ENCODE peak calls at places on chromosome 14, in nine cellular contexts. E is heart right ventricle; K is A549; D is esophagus squamous epithelium; M is HepG2; C is CD4-positive, alpha-beta T cell; F is heart left ventricle; U is colonic mucosa; O is brain microvascular endothelial cell. Y is an unnamed sample.

GRCh38 chr14:92945959-92946846 is 23.3 kb downstream of the CHGA start:
- DNase-seq in E (peak), K (peak), D (peak), M (no peak), C (no peak), F (peak), U (peak), O (peak), Y (no peak)

GRCh38 chr14:33848706-33849454 is 102.0 kb downstream of the EGLN3 start:
- DNase-seq in E (peak), K (peak), D (no peak), M (peak), C (peak), F (peak), U (peak), O (peak), Y (peak)

GRCh38 chr14:35416108-35416750 is 11.7 kb upstream of the NFKBIA start:
- DNase-seq in E (no peak), K (no peak), D (no peak), M (no peak), C (no peak), F (no peak), U (no peak), O (no peak), Y (no peak)

GRCh38 chr14:105086833-105087307 is 21.6 kb upstream of the GPR132 start:
- DNase-seq in E (peak), K (peak), D (no peak), M (peak), C (peak), F (peak), U (peak), O (peak), Y (peak)

GRCh38 chr14:31084385-31084784 is 58.2 kb upstream of the STRN3 start:
- DNase-seq in E (no peak), K (no peak), D (no peak), M (peak), C (no peak), F (no peak), U (no peak), O (no peak), Y (no peak)

GRCh38 chr14:103056322-103057027 is 874 bp downstream of the CDC42BPB start:
- DNase-seq in E (peak), K (peak), D (no peak), M (no peak), C (no peak), F (peak), U (peak), O (peak), Y (peak)

GRCh38 chr14:104690266-104690711 is 871 bp downstream of the INF2 start:
- DNase-seq in E (no peak), K (no peak), D (no peak), M (no peak), C (no peak), F (no peak), U (peak), O (no peak), Y (no peak)

GRCh38 chr14:70821916-70822705 is 12.8 kb upstream of the MAP3K9 start:
- DNase-seq in E (peak), K (peak), D (no peak), M (no peak), C (peak), F (peak), U (peak), O (peak), Y (peak)

GRCh38 chr14:92470215-92470614 is 43.4 kb upstream of the RIN3 start:
- DNase-seq in E (no peak), K (no peak), D (no peak), M (no peak), C (no peak), F (no peak), U (no peak), O (no peak), Y (no peak)

GRCh38 chr14:105850853-105851581 is 324.6 kb downstream of the TMEM121 start:
- DNase-seq in E (peak), K (no peak), D (no peak), M (no peak), C (no peak), F (no peak), U (no peak), O (no peak), Y (no peak)

GRCh38 chr14:81281317-81281716 is 60.6 kb upstream of the GTF2A1 start:
- DNase-seq in E (no peak), K (no peak), D (no peak), M (no peak), C (no peak), F (no peak), U (no peak), O (no peak), Y (no peak)

GRCh38 chr14:96929969-96930368 is 132.8 kb downstream of the VRK1 start:
- DNase-seq in E (peak), K (no peak), D (no peak), M (no peak), C (no peak), F (peak), U (no peak), O (no peak), Y (no peak)

GRCh38 chr14:21852061-21852664 is 178.5 kb upstream of the OR4E1 start:
- DNase-seq in E (no peak), K (no peak), D (no peak), M (peak), C (peak), F (no peak), U (peak), O (peak), Y (peak)

GRCh38 chr14:43411841-43412240 is 1095.2 kb downstream of the FSCB start:
- DNase-seq in E (no peak), K (no peak), D (no peak), M (no peak), C (no peak), F (no peak), U (no peak), O (no peak), Y (no peak)

GRCh38 chr14:34582117-34582680 is 42.7 kb upstream of the EAPP start:
- DNase-seq in E (no peak), K (no peak), D (no peak), M (no peak), C (no peak), F (no peak), U (no peak), O (no peak), Y (no peak)

GRCh38 chr14:70008863-70009262 is 129.6 kb downstream of the SMOC1 start:
- DNase-seq in E (no peak), K (no peak), D (no peak), M (no peak), C (no peak), F (no peak), U (no peak), O (no peak), Y (no peak)

GRCh38 chr14:31880935-31881334 is 196.2 kb upstream of the ARHGAP5 start:
- DNase-seq in E (no peak), K (peak), D (no peak), M (peak), C (no peak), F (no peak), U (no peak), O (peak), Y (no peak)

GRCh38 chr14:34676516-34677211 is 37.7 kb downstream of the CFL2 start:
- DNase-seq in E (no peak), K (no peak), D (no peak), M (no peak), C (no peak), F (no peak), U (no peak), O (no peak), Y (no peak)

GRCh38 chr14:102764220-102764671 is 13.0 kb upstream of the TRAF3 start:
- DNase-seq in E (no peak), K (no peak), D (no peak), M (no peak), C (no peak), F (no peak), U (no peak), O (no peak), Y (no peak)

GRCh38 chr14:32702571-32702970 is 236.1 kb upstream of the NPAS3 start:
- DNase-seq in E (peak), K (no peak), D (no peak), M (no peak), C (no peak), F (peak), U (peak), O (peak), Y (peak)

GRCh38 chr14:59583755-59584154 is 7.1 kb upstream of the CCDC175 start:
- DNase-seq in E (no peak), K (no peak), D (no peak), M (no peak), C (no peak), F (no peak), U (no peak), O (peak), Y (peak)

GRCh38 chr14:24119691-24120090 is 4.9 kb upstream of the NRL start:
- DNase-seq in E (no peak), K (no peak), D (no peak), M (no peak), C (no peak), F (no peak), U (no peak), O (no peak), Y (no peak)

GRCh38 chr14:54735424-54735823 is 167.2 kb downstream of the GCH1 start:
- DNase-seq in E (no peak), K (no peak), D (no peak), M (no peak), C (no peak), F (no peak), U (no peak), O (no peak), Y (no peak)

GRCh38 chr14:88983755-88984154 is 159.3 kb downstream of the TTC8 start:
- DNase-seq in E (no peak), K (peak), D (no peak), M (no peak), C (no peak), F (no peak), U (no peak), O (peak), Y (no peak)

GRCh38 chr14:69586420-69586819 is 11.7 kb upstream of the CCDC177 start:
- DNase-seq in E (no peak), K (no peak), D (no peak), M (no peak), C (no peak), F (no peak), U (no peak), O (no peak), Y (no peak)

GRCh38 chr14:58540693-58541092 is 97.1 kb upstream of the DACT1 start:
- DNase-seq in E (no peak), K (no peak), D (no peak), M (no peak), C (no peak), F (no peak), U (no peak), O (no peak), Y (no peak)

GRCh38 chr14:106872619-106873446 is 1346.5 kb downstream of the TMEM121 start:
- DNase-seq in E (peak), K (peak), D (no peak), M (peak), C (peak), F (peak), U (peak), O (peak), Y (no peak)
- H3K27ac ChIP-seq in E (no peak), K (no peak), D (no peak), M (no peak), C (no peak), F (no peak), U (no peak), O (no peak), Y (no peak)

DNA sequence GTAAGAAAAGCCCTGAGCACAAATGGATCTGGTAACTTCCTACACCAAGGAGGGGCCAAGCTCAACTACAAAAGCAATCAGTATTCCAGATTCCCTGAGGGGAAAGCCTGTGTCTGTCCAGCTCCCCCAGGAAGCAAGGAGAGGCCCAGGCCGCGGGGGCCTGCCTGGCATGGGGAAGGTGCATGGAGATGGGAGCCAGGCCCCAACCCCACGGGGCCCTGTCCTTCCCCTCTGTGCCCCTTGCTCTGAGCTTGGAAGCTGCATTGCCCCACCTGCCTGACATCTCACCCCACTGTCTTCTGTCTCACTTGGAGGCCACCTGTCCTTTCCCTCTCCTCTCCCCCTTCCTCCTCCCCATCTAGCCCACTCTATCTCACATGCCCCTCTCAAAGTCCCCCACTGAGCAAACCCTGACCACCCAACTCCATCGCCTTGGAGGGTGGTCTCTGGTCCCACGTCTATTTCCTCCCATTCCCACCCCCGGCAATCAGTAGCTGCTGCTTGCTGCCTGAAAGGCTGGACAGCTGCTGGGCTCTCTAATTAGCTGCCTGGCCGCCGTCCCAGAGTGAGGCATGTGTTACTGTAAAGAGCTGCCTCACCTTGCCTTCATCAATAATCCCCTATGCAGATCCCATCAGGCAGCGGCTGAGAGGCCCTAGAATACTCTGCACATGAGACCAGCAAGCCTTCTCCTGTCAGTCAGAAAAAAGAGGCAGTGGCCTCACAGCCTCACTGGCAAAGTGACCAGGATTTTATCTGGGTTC is 3.4 kb upstream of the TMEM229B start:
- DNase-seq in E (peak), K (no peak), D (no peak), M (no peak), C (no peak), F (peak), U (no peak), O (no peak), Y (no peak)
- H3K27ac ChIP-seq in E (no peak), K (no peak), D (no peak), M (no peak), C (no peak), F (no peak), U (no peak), O (no peak), Y (no peak)

GRCh38 chr14:29528889-29529288 is 398.8 kb downstream of the PRKD1 start:
- DNase-seq in E (no peak), K (no peak), D (no peak), M (no peak), C (no peak), F (no peak), U (no peak), O (no peak), Y (no peak)
- H3K27ac ChIP-seq in E (no peak), K (no peak), D (no peak), M (no peak), C (no peak), F (no peak), U (no peak), O (no peak), Y (no peak)

DNA sequence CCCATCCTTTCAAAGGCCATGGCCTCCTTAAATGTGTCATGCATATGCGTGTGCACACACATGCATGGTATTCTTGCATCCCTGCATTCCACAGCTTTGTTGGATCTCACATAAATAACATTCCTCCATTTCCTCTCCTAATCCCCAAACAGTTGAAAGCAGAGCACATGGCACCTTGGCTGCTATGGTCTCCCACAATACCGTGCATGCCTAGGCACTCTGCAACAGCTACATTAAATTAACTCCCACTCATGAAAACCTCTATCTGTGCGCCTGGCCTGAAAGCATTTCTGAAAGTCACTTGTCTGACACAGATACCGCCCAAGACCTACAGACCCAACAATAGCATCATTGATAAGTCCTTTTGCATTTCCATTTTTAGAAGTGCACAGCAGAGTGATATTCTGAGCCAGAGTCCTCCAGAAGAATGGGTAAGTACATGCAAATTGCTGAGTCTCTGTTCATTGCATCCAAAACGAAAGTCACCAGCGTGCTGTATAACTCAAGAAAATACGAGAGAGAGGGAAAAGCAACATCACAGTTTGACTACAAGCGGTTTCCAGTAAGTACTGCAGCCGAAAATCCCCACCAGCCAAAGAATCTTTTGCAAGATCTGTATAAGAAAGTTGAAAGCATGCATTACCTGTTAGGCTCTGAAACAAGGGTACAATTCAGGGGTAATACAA is 436 bp downstream of the ASB2 start:
- DNase-seq in E (no peak), K (no peak), D (no peak), M (no peak), C (no peak), F (no peak), U (no peak), O (no peak), Y (no peak)
- H3K27ac ChIP-seq in E (peak), K (no peak), D (peak), M (no peak), C (no peak), F (peak), U (peak), O (no peak), Y (no peak)

GRCh38 chr14:85530626-85531025 is 682 bp downstream of the FLRT2 start:
- DNase-seq in E (no peak), K (no peak), D (no peak), M (no peak), C (no peak), F (no peak), U (no peak), O (no peak), Y (no peak)

GRCh38 chr14:85528080-85528881 is 1.7 kb upstream of the FLRT2 start:
- DNase-seq in E (no peak), K (peak), D (no peak), M (peak), C (no peak), F (peak), U (peak), O (peak), Y (peak)

GRCh38 chr14:85528882-85529585 is 910 bp upstream of the FLRT2 start:
- DNase-seq in E (no peak), K (no peak), D (no peak), M (no peak), C (no peak), F (no peak), U (no peak), O (peak), Y (no peak)

GRCh38 chr14:85531141-85531593 is 1.2 kb downstream of the FLRT2 start:
- DNase-seq in E (no peak), K (peak), D (no peak), M (no peak), C (no peak), F (peak), U (peak), O (peak), Y (peak)

GRCh38 chr14:85529803-85530574 is at the start of gene FLRT2:
- DNase-seq in E (peak), K (peak), D (no peak), M (no peak), C (no peak), F (peak), U (peak), O (peak), Y (peak)
- H3K27ac ChIP-seq in E (peak), K (peak), D (peak), M (no peak), C (no peak), F (peak), U (no peak), O (peak), Y (no peak)

GRCh38 chr14:72607386-72608125 is 286.3 kb downstream of the DPF3 start:
- DNase-seq in E (no peak), K (no peak), D (no peak), M (no peak), C (no peak), F (no peak), U (peak), O (peak), Y (no peak)
- H3K27ac ChIP-seq in E (no peak), K (peak), D (no peak), M (no peak), C (no peak), F (no peak), U (no peak), O (peak), Y (no peak)

Y was measured in H9.